ENCODE peak calls at places on chromosomes 1 and 21, in four cellular contexts. F is K562, N is GM12878, L is SK-N-SH. C is an unnamed sample.

GRCh38 chr21:17495680-17496079 is 17.2 kb upstream of the CXADR start:
- DNase-seq in F (no peak), N (no peak), L (no peak), C (peak)

GRCh38 chr1:221601166-221601565 is 140.7 kb downstream of the DUSP10 start:
- DNase-seq in N (no peak), F (no peak), L (no peak), C (no peak)

GRCh38 chr21:29372063-29372802 is 73.5 kb downstream of the BACH1 start:
- DNase-seq in N (peak), L (peak), F (peak), C (peak)

GRCh38 chr1:164772635-164773034 is 213.7 kb downstream of the PBX1 start:
- DNase-seq in F (peak), L (no peak), N (no peak), C (no peak)

GRCh38 chr1:226946841-226947240 is 6.7 kb downstream of the COQ8A start:
- DNase-seq in N (no peak), L (peak), F (no peak), C (no peak)

GRCh38 chr1:65554829-65555228 is 134.4 kb downstream of the LEPR start:
- DNase-seq in N (no peak), F (peak), L (no peak), C (no peak)

GRCh38 chr1:87410771-87411170 is 82.1 kb downstream of the LMO4 start:
- DNase-seq in N (no peak), F (no peak), L (peak), C (no peak)

GRCh38 chr1:19163261-19163660 is 46.8 kb downstream of the UBR4 start:
- DNase-seq in F (no peak), N (no peak), L (no peak), C (no peak)

GRCh38 chr1:185375583-185375982 is 58.5 kb upstream of the IVNS1ABP start:
- DNase-seq in L (no peak), F (peak), N (no peak), C (no peak)

GRCh38 chr1:61361971-61362370 is 279.6 kb downstream of the NFIA start:
- DNase-seq in F (no peak), N (no peak), L (no peak), C (no peak)

GRCh38 chr1:11178021-11179015 is 10.8 kb upstream of the ANGPTL7 start:
- DNase-seq in F (peak), N (no peak), L (no peak), C (no peak)

GRCh38 chr1:8660455-8660854 is 157.0 kb downstream of the RERE start:
- DNase-seq in N (no peak), L (peak), F (peak), C (no peak)

GRCh38 chr1:86798608-86799291 is 94.4 kb downstream of the SH3GLB1 start:
- DNase-seq in N (peak), F (no peak), L (no peak), C (no peak)

GRCh38 chr1:53316742-53317650 is 10.9 kb downstream of the LRP8 start:
- DNase-seq in N (no peak), F (no peak), L (peak), C (no peak)

GRCh38 chr1:1894354-1895049 is 3.6 kb upstream of the GNB1 start:
- DNase-seq in L (no peak), F (no peak), N (no peak), C (no peak)

GRCh38 chr1:70038025-70038424 is 167.4 kb downstream of the LRRC40 start:
- DNase-seq in F (no peak), N (no peak), L (no peak), C (no peak)

GRCh38 chr1:2787163-2787911 is 14.2 kb downstream of the TTC34 start:
- DNase-seq in L (peak), N (no peak), F (no peak), C (no peak)

GRCh38 chr1:237684236-237684635 is 206.5 kb downstream of the ZP4 start:
- DNase-seq in F (no peak), N (no peak), L (no peak), C (no peak)

GRCh38 chr21:36005018-36005417 is 55.3 kb downstream of the SETD4 start:
- DNase-seq in N (no peak), F (peak), L (no peak), C (no peak)

GRCh38 chr1:205472737-205473565 is 17.1 kb upstream of the BLACAT1 start:
- DNase-seq in F (no peak), N (no peak), L (peak), C (no peak)

GRCh38 chr1:32623775-32624174 is 26.6 kb downstream of the ZBTB8OS start:
- DNase-seq in N (no peak), L (no peak), F (no peak), C (no peak)

GRCh38 chr1:93708734-93709481 is 27.3 kb upstream of the BCAR3 start:
- DNase-seq in L (peak), N (no peak), F (no peak), C (no peak)

GRCh38 chr1:109509176-109510134 is at the start of gene AMIGO1:
- DNase-seq in L (peak), N (no peak), F (peak), C (no peak)

GRCh38 chr21:41133896-41134522 is 34.0 kb upstream of the BACE2 start:
- DNase-seq in N (no peak), F (peak), L (peak), C (peak)

GRCh38 chr1:21956720-21957552 is 19.8 kb upstream of the HSPG2 start:
- DNase-seq in N (no peak), F (peak), L (peak), C (no peak)

GRCh38 chr1:93395195-93395594 is 49.5 kb downstream of the DR1 start:
- DNase-seq in L (no peak), F (no peak), N (no peak), C (peak)

GRCh38 chr1:208131631-208132286 is 112.4 kb downstream of the PLXNA2 start:
- DNase-seq in L (no peak), N (no peak), F (no peak), C (no peak)

GRCh38 chr1:53600001-53600400 is 139.0 kb downstream of the GLIS1 start:
- DNase-seq in N (no peak), L (no peak), F (no peak), C (no peak)

GRCh38 chr1:182888736-182889531 is 49.8 kb downstream of the DHX9 start:
- DNase-seq in F (peak), L (no peak), N (no peak), C (no peak)

GRCh38 chr1:182886985-182887384 is 47.8 kb downstream of the DHX9 start:
- DNase-seq in F (no peak), L (no peak), N (no peak), C (no peak)

GRCh38 chr1:182885591-182885990 is 46.4 kb downstream of the DHX9 start:
- DNase-seq in N (no peak), F (no peak), L (no peak), C (no peak)

GRCh38 chr1:182889997-182890396 is 50.9 kb downstream of the DHX9 start:
- DNase-seq in L (no peak), F (peak), N (no peak), C (no peak)

DNA sequence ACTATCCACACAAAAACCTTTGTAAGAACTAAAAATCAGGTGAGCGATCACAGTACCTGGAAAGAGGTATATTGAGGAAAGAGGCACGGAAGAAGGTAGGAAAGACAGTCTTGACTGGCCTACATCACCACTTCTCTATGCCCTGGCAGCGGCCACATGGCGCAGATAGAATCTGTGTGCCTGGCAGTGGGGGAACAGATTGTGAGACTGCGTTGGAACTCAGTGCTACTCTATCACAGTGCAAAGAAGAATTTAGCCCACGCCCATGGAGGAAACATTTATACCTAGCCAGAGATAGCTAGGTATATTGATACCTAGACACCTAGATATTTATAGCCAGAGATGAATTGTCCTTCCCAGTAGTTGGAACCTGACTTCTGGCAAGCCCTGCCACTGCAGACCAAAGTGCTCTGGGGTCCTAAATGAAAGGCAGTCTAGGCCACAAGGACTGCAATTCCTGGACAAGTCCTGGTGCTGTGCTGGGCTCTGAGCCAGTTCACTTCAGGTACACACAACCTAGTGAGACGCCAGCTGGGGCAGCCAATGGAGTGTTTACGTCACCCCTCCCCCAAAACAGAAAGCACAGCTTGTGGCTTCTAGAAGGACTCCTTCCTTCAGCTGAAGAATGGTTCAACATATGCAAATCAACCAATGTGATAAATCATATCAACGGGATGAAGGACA is 51.9 kb downstream of the DHX9 start:
- DNase-seq in F (no peak), N (no peak), L (no peak), C (no peak)
- TF ChIP-seq FOXM1 in F (no peak), N (no peak), L (no peak), C (no peak)

GRCh38 chr1:14983277-14983676 is 170.3 kb upstream of the TMEM51 start:
- DNase-seq in N (no peak), L (no peak), F (peak), C (no peak)

GRCh38 chr1:14989931-14990728 is 163.4 kb upstream of the TMEM51 start:
- DNase-seq in N (no peak), L (no peak), F (no peak), C (peak)

GRCh38 chr1:14988636-14989035 is 164.9 kb upstream of the TMEM51 start:
- DNase-seq in F (no peak), N (no peak), L (no peak), C (no peak)

GRCh38 chr1:14993414-14993813 is 160.1 kb upstream of the TMEM51 start:
- DNase-seq in L (no peak), F (no peak), N (no peak), C (no peak)

DNA sequence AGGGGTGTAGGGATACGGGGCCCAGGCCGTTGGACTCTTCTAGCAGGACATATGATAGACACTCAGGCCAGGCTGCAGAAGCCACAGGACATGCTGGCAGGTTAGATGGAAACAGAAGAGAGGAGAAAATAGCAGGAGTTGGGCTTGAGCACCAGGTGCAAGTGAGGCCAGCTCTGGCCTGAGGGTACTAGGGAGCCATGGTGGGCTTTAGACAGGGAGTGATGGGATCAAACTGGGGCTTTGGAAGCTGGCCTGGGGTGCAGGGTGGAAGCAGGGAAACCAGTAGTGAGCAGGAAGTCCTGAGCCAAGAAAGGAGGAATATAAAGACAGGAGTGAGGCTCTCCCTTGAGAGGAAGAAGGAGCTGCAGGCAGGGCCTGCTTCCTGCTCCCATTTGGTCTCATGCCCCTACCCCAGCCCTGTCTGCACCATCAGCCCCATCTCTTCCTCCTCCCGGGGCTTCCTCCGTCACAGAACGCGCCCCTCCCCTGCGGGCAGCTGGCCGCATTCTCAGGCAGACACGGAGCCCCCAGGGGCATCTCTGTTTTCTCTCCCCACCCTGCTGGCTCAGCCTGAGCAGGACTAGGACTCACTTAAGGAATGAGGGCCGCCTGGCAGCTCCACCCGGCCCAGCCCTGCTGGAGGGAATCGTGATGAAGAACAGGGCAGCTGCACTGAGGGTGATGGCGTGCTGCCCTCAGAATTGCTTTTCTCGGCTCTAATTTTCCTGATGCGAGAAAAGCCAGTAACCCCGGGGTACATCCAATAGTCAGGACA is 165.5 kb upstream of the TMEM51 start:
- DNase-seq in F (no peak), N (no peak), L (peak), C (no peak)
- TF ChIP-seq RAD21 in F (no peak), N (no peak), L (no peak), C (no peak)

DNA sequence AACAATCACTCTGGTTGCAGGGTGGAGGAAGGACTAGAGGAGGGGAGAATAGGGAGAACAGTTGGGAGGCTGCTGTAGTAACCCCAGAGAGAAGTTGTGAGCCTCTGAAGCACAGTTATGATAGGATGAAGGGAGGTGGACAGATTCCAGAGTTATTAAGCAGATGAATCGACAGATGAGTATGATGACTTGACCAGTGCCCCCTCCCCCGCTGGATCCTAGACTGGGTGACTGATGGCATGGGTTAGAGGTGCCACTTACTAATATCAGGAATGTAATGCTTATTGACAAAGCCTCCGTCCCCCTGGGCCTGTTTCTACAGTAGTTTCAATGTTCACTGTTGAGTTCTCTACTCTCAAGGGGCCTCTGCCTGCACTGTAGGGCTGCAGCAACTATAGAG is 14.0 kb upstream of the TIPRL start:
- DNase-seq in N (no peak), F (no peak), L (no peak), C (no peak)
- TF ChIP-seq FOXM1 in N (no peak), F (no peak), L (no peak), C (no peak)

DNA sequence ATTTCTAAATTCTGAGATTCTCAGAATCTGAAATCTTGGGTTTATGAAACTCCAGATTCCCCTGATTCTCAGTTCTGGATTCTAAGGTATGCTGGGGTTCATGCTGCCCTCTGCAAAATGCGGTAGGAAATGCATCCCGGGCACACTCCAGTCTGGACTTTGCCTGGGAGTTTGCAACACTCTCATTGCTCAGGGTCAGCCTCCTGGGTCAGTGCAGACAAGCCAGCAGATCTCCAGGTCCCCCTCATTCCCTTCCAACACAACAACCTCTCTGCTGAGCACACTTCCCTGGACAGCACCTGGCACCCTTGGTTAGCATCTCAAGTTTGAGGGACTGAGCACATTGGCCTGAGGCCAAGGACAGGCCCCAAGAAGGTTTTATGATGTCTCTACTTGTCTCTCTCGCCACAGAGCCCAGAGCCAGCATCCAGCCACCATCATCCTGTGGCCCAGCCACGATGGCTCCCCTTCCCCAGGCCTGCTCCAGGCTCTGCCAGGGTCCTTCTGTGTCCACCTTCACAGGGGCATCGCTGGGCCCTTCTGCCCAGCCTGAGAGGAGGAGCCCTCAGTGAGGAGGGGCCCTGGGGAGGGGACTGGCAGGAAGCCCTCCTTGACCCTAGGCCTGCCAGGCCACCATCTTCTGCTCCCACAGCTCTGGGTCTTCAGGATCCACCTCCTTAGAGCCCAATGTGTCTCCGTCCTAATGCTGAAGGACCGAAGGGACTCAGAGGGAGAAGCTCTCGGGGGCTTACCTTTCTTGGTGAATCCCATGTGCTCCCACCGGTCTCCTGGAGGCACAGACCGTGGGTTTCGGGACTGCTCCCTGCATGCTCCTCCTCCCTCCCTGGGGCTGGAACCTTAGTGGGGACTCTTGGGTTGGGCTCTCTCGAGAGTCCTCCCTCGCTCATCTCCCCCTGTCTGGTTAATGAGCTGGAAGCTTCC is 550.7 kb downstream of the PTPRU start:
- DNase-seq in L (peak), F (no peak), N (no peak), C (no peak)
- TF ChIP-seq RAD21 in L (no peak), F (no peak), N (no peak), C (no peak)

DNA sequence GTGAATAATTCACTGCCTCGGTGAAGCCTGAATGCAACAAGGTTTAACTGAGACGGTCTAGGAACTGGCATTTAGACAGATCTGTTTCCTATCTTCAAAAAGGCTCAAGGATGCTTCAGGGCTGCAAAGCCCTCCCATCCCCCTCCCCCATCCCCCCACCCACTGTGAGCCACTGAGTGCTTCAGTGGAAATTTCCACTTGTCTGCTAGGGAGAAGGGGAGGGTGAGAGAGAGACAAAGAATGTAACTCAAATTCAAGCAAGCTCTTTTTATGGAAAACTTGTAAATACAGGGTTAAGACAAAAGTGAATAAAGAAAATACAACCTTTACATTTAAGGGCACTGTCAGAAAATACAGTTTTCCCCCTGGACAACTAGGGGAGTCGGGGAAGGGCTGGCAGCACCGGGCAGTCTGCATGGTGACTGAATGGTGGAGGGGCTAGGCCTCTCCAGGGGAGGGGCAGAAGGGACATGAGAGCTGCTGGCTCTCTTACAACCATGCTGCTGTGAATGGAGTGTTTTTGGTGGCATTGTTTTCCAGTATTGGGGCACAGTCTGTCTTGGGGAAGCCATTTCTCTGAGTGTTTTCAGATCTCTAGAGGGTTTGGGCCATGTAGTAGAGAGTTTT is 56.7 kb downstream of the MRPS6 start:
- DNase-seq in N (no peak), F (peak), L (peak), C (peak)
- TF ChIP-seq FOXM1 in N (no peak), F (no peak), L (no peak), C (no peak)

GRCh38 chr1:193408782-193409293 is 222.4 kb upstream of the B3GALT2 start:
- DNase-seq in F (peak), N (no peak), L (no peak), C (no peak)
- TF ChIP-seq RAD21 in F (no peak), N (no peak), L (no peak), C (no peak)

GRCh38 chr1:89148259-89148658 is 22.3 kb upstream of the GBP2 start:
- DNase-seq in N (no peak), F (no peak), L (no peak), C (no peak)

GRCh38 chr1:89147707-89148106 is 21.8 kb upstream of the GBP2 start:
- DNase-seq in F (no peak), L (no peak), N (no peak), C (no peak)

GRCh38 chr1:89149976-89150375 is 24.1 kb upstream of the GBP2 start:
- DNase-seq in N (no peak), L (no peak), F (no peak), C (no peak)

GRCh38 chr1:89151021-89151420 is 24.8 kb downstream of the GBP7 start:
- DNase-seq in N (no peak), L (no peak), F (no peak), C (no peak)

DNA sequence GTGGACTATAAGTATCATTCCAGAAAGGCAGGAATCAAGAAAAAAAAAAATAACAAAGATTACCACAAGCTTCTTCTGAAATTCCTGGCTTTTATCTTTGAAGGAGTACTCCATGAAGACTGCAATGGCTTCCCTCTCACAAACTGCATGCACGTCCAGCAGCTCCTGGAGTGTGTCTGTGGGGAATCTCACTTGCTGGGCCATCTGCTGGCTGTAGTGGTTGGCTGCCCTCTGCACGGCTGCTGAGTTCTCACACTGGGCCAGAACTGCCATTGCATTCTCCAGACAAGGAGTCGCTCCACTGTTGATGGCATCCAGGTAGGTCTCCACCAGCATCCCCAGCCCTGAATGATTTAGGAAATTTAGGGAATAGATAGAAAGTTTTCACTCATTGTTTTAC is 23.3 kb upstream of the GBP2 start:
- DNase-seq in N (no peak), F (peak), L (no peak), C (peak)
- TF ChIP-seq FOXM1 in N (no peak), F (no peak), L (no peak), C (no peak)

C was measured in HepG2.